ENCODE peak calls at places on chromosomes 13 and 19, in four cellular contexts. Z, Q, J and U are unnamed samples.

GRCh38 chr19:1501200-1501595 is 10.2 kb downstream of the REEP6 start:
- DNase-seq in Z (no peak), Q (no peak), J (no peak), U (no peak)

GRCh38 chr19:46755077-46755852 is 9.0 kb upstream of the STRN4 start:
- DNase-seq in Z (peak; percentile 77), Q (peak; percentile 86), J (no peak), U (no peak)

GRCh38 chr19:19040417-19040816 is 7.0 kb downstream of the ARMC6 start:
- DNase-seq in Z (peak; percentile 91), Q (no peak), J (no peak), U (no peak)

GRCh38 chr19:17073869-17074627 is 1.2 kb downstream of the HAUS8 start:
- DNase-seq in Z (peak; percentile 16), Q (no peak), J (peak; percentile 43), U (no peak)

GRCh38 chr19:44696939-44697669 is 1.8 kb upstream of the CEACAM16 start:
- DNase-seq in Z (no peak), Q (no peak), J (no peak), U (no peak)

GRCh38 chr19:28294395-28294794 is 918.6 kb downstream of the UQCRFS1 start:
- DNase-seq in Z (no peak), Q (peak; percentile 12), J (no peak), U (no peak)

GRCh38 chr19:6730153-6730804 is 7.1 kb downstream of the GPR108 start:
- DNase-seq in Z (no peak), Q (no peak), J (peak; percentile 94), U (no peak)

GRCh38 chr13:34017231-34017630 is 199.3 kb downstream of the RFC3 start:
- DNase-seq in Z (no peak), Q (no peak), J (no peak), U (no peak)

GRCh38 chr19:40524133-40524549 is 52.5 kb upstream of the SHKBP1 start:
- DNase-seq in Z (no peak), Q (no peak), J (no peak), U (no peak)

GRCh38 chr13:88005188-88005587 is 334.0 kb downstream of the SLITRK5 start:
- DNase-seq in Z (no peak), Q (no peak), J (no peak), U (no peak)

GRCh38 chr13:31204592-31204991 is 4.8 kb downstream of the B3GLCT start:
- DNase-seq in Z (peak; percentile 60), Q (peak; percentile 63), J (peak; percentile 55), U (peak; percentile 26)

GRCh38 chr13:90415902-90416301 is 931.6 kb upstream of the MIR17HG start:
- DNase-seq in Z (no peak), Q (no peak), J (no peak), U (no peak)

GRCh38 chr13:113948034-113948742 is 25.7 kb downstream of the C13orf46 start:
- DNase-seq in Z (no peak), Q (no peak), J (no peak), U (no peak)

GRCh38 chr13:112806761-112807652 is 117.2 kb downstream of the ATP11A start:
- DNase-seq in Z (peak; percentile 47), Q (no peak), J (no peak), U (no peak)

GRCh38 chr19:43700368-43701015 is 15.4 kb upstream of the IRGC start:
- DNase-seq in Z (peak; percentile 84), Q (peak; percentile 69), J (no peak), U (peak; percentile 48)

GRCh38 chr13:29497137-29497654 is 98.3 kb downstream of the SLC7A1 start:
- DNase-seq in Z (peak; percentile 65), Q (no peak), J (no peak), U (no peak)

DNA sequence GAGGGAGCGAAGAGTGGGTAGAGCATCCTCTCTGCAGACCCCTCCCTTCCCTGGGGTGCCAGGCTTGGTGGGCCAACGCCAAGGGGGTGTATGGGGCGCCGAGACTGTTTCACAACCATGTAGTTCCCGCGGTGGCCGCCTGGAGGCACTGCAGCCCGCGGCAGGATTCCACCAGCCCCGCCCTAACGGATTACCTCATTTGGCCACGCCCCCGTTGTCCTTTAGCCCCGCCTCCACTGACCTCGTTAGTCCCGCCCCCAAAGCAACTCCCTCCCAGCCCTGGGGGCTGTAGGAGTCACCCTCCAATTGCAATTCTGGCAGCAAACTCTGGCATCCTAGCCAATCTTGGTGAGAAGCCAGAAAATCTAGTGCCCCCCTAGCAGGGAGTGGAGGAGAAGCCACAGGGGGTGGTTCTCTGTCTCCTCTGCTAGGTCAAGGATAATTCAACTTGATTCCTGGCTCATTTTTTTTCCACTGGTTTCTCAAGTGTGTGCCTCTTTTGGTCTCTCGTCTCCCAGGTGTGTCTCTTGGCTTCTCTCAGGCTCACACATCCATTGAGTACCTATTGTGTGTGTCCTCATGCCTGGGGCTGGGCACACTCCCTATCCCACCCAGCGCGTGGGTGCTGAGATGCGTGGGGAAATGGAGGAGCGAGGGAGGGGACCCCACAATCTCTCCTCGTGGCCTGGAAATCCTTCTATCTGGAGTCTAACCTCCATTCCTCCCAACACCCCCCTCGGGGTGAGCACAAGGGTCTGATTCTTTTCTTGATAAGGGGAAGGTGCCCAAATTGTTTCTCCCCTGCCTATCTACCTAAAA is 2.0 kb downstream of the OLFM2 start:
- DNase-seq in Z (peak; percentile 69), Q (peak; percentile 50), J (peak; percentile 86), U (no peak)
- TF ChIP-seq CTCF in Z (peak; percentile 94), Q (peak; percentile 92), J (peak; percentile 98), U (peak; percentile 99)

GRCh38 chr19:30326076-30326710 is 46.0 kb upstream of the ZNF536 start:
- DNase-seq in Z (no peak), Q (no peak), J (no peak), U (no peak)

GRCh38 chr19:30325657-30326056 is 46.5 kb upstream of the ZNF536 start:
- DNase-seq in Z (no peak), Q (no peak), J (no peak), U (no peak)

GRCh38 chr19:30322641-30323320 is 49.4 kb upstream of the ZNF536 start:
- DNase-seq in Z (no peak), Q (no peak), J (no peak), U (no peak)

GRCh38 chr19:30324982-30325381 is 47.2 kb upstream of the ZNF536 start:
- DNase-seq in Z (no peak), Q (no peak), J (no peak), U (no peak)

DNA sequence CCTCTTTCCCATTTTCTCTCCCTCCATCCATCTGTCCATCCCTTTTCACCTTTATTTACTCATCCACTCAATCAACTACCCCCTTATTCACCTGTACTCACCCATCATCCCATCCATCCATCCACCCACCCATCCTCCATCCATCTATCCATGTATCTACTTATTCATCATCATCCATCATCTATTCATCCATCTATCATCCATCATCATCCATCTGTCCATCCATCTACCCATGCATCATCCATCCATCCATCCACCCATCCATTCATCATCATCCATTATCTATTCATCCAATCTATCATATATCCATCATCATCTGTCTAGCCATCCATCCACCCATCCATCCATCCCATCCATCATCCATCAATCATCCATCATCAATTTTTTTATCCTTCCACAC is 48.3 kb upstream of the ZNF536 start:
- DNase-seq in Z (no peak), Q (no peak), J (no peak), U (no peak)
- H3K9me1 ChIP-seq in Z (no peaks in the 10 kb centered on the region), Q (no peaks in the 10 kb centered on the region), J (no peaks in the 10 kb centered on the region), U (no peaks in the 10 kb centered on the region)

DNA sequence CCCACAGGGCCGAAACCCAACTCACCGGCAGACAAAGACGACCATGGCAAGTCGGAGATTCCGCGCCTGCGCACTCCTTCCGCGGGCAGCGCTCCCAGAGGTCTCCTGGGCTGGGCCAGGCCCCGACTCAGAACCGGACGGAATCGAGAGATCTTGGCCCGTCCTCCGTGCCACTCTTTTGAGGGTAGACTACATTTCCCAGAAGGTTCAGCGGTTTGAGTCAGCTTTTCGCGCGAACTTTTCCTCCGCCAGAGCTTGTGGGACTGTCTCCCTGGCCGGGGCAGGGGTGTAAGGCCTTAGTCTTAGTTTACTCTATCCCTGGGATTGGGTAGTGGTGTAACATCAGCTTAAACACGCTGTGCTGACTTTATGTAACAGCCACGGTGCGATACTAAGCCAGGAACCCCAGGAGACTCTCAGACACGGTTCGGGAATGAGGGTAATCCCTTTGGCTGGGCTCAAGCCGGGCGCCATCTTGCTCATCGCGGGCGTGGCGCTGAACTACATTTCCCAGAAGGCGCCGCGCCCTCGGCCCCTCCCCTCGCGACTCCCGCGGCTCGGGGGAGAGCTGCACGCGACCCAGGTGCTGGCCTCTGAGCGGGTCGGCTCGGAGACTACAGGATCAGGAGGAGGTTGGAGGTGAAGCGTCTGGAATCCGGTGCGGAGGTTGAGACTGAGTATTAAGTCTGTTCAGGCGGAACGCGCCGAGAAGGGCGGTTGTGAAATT is at the start of gene ZNF260:
- DNase-seq in Z (peak; percentile 97), Q (peak; percentile 98), J (peak; percentile 89), U (peak; percentile 78)
- TF ChIP-seq CTCF in Z (peak; percentile 5), Q (no peak), J (no peak), U (no peak)

GRCh38 chr13:73038064-73038463 is 20.7 kb upstream of the KLF5 start:
- DNase-seq in Z (no peak), Q (no peak), J (no peak), U (no peak)

GRCh38 chr13:73040479-73040878 is 18.3 kb upstream of the KLF5 start:
- DNase-seq in Z (no peak), Q (no peak), J (no peak), U (no peak)

GRCh38 chr13:73036566-73036965 is 22.2 kb upstream of the KLF5 start:
- DNase-seq in Z (no peak), Q (no peak), J (no peak), U (no peak)

GRCh38 chr13:73040968-73041580 is 17.7 kb upstream of the KLF5 start:
- DNase-seq in Z (no peak), Q (no peak), J (no peak), U (no peak)

GRCh38 chr13:73039201-73040108 is 19.4 kb upstream of the KLF5 start:
- DNase-seq in Z (no peak), Q (no peak), J (no peak), U (no peak)
- H3K9me1 ChIP-seq in Z (no peaks in the 10 kb centered on the region), Q (no peaks in the 10 kb centered on the region), J (no peaks in the 10 kb centered on the region), U (no peaks in the 10 kb centered on the region)

GRCh38 chr13:101474419-101474957 is 22.0 kb downstream of the ITGBL1 start:
- DNase-seq in Z (peak; percentile 91), Q (peak; percentile 80), J (no peak), U (no peak)
- TF ChIP-seq CTCF in Z (peak; percentile 90), Q (peak; percentile 44), J (no peak), U (peak; percentile 57)